ENCODE peak calls at places on chromosomes 12 and 14, in six cellular contexts. F is neural progenitor cell, Q is PC-3, I is neuronal stem cell, Z is astrocyte, Y is H1. H is an unnamed sample.

GRCh38 chr12:6887460-6887859 is 14.4 kb upstream of the SPSB2 start:
- DNase-seq in F (no peak), I (no peak), Z (no peak), Q (no peak), Y (no peak), H (no peak)

GRCh38 chr14:54650331-54651017 is 83.5 kb downstream of the SAMD4A start:
- DNase-seq in Y (no peak), Z (peak; percentile 93), Q (peak; percentile 82), F (no peak), I (no peak), H (peak; percentile 75)

GRCh38 chr12:47741340-47741703 is 16.0 kb upstream of the ENDOU start:
- DNase-seq in Y (no peak), I (no peak), Z (no peak), Q (peak; percentile 72), F (no peak), H (peak; percentile 65)

GRCh38 chr12:63150255-63151060 is 543 bp downstream of the AVPR1A start:
- DNase-seq in Y (peak; percentile 27), I (peak; percentile 56), F (peak; percentile 80), Q (no peak), Z (no peak), H (no peak)

GRCh38 chr12:45014396-45014795 is 36.5 kb downstream of the DBX2 start:
- DNase-seq in Z (no peak), I (no peak), F (no peak), Q (no peak), Y (no peak), H (no peak)

GRCh38 chr12:11836282-11836963 is 186.9 kb downstream of the ETV6 start:
- DNase-seq in Z (no peak), I (no peak), Q (no peak), F (no peak), Y (no peak), H (no peak)

GRCh38 chr12:50326636-50327284 is 43.4 kb upstream of the LIMA1 start:
- DNase-seq in F (no peak), Z (peak; percentile 51), I (no peak), Y (no peak), Q (peak; percentile 88), H (peak; percentile 44)

GRCh38 chr12:85923767-85924331 is 49.8 kb downstream of the NTS start:
- DNase-seq in Y (no peak), F (peak; percentile 14), I (no peak), Q (peak; percentile 60), Z (peak; percentile 42), H (peak; percentile 3)

GRCh38 chr14:67513631-67514108 is 19.4 kb upstream of the PLEKHH1 start:
- DNase-seq in Z (no peak), F (no peak), I (no peak), Y (no peak), Q (no peak), H (no peak)

GRCh38 chr14:72679106-72679505 is 214.8 kb downstream of the DPF3 start:
- DNase-seq in F (peak; percentile 7), Q (no peak), Y (no peak), I (no peak), Z (peak; percentile 56), H (no peak)

GRCh38 chr12:108644743-108645120 is 11.0 kb upstream of the SELPLG start:
- DNase-seq in Z (no peak), Q (no peak), F (no peak), Y (no peak), I (no peak), H (no peak)

GRCh38 chr14:87810711-87811110 is 182.3 kb downstream of the GALC start:
- DNase-seq in Z (no peak), I (no peak), Y (no peak), F (no peak), Q (peak; percentile 18), H (no peak)

GRCh38 chr14:71783786-71784185 is 148.4 kb upstream of the RGS6 start:
- DNase-seq in Z (no peak), Q (peak; percentile 12), F (no peak), Y (no peak), I (no peak), H (no peak)

GRCh38 chr12:12376636-12377448 is 20.0 kb downstream of the BORCS5 start:
- DNase-seq in Z (peak; percentile 59), I (peak; percentile 50), Q (peak; percentile 81), F (peak; percentile 82), Y (no peak), H (peak; percentile 68)

GRCh38 chr14:54797986-54798385 is 104.6 kb downstream of the GCH1 start:
- DNase-seq in I (no peak), Y (no peak), Z (no peak), Q (no peak), F (no peak), H (no peak)

GRCh38 chr12:90124914-90125313 is 416.3 kb upstream of the ATP2B1 start:
- DNase-seq in F (no peak), Y (no peak), Z (no peak), Q (no peak), I (no peak), H (no peak)

GRCh38 chr12:132955094-132955932 is 793 bp downstream of the ZNF605 start:
- DNase-seq in F (peak; percentile 64), Q (peak; percentile 69), I (peak; percentile 33), Y (no peak), Z (peak; percentile 63), H (peak; percentile 59)

DNA sequence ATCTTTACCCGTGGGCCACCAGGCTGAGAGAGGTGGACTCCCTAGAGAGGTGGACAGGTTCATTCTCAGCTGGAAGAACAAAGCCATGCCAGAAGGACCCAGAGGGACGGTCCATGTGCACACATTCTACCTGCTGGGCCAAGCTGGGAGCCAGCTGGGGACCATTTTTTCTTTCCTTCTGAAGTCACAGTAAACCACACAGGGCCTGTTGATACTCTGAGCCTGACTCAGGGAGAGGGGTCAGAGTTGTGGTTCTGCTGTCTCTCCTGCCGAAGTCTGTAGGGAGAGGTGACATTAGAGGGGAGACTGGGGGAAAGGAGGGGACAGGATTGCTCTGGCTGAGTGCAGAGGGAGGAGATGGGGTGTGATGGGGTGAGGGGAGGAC is 148.6 kb downstream of the TSPAN9 start:
- DNase-seq in Q (no peak), Y (no peak), F (no peak), Z (peak; percentile 24), I (no peak), H (no peak)
- H3K9ac ChIP-seq in Q (no peak overlapping the region), Y (no peak overlapping the region), F (no peak overlapping the region), Z (peak overlapping the region; percentile 63), I (no peak overlapping the region), H (no peak overlapping the region)

GRCh38 chr12:57455374-57456144 is 452 bp downstream of the INHBE start:
- DNase-seq in I (no peak), Y (no peak), Q (no peak), Z (no peak), F (no peak), H (no peak)
- H3K4me3 ChIP-seq in I (peak overlapping the region; percentile 57), Y (peak overlapping the region; percentile 43), Q (no peak overlapping the region), Z (no peak overlapping the region), F (no peak overlapping the region), H (no peak overlapping the region)

GRCh38 chr14:76314521-76314951 is 61.4 kb upstream of the ESRRB start:
- DNase-seq in Q (no peak), Y (no peak), F (peak; percentile 44), Z (no peak), I (no peak), H (no peak)
- H3K9ac ChIP-seq in Q (no peak overlapping the region), Y (no peak overlapping the region), F (no peak overlapping the region), Z (no peak overlapping the region), I (no peak overlapping the region), H (no peak overlapping the region)

GRCh38 chr14:100294963-100295330 is 11.3 kb downstream of the SLC25A29 start:
- DNase-seq in Y (no peak), Q (no peak), I (no peak), Z (no peak), F (no peak), H (no peak)

GRCh38 chr14:100294213-100294962 is 11.9 kb downstream of the SLC25A29 start:
- DNase-seq in F (no peak), Y (no peak), Z (no peak), I (no peak), Q (no peak), H (no peak)

GRCh38 chr14:100292301-100292775 is 13.9 kb downstream of the SLC25A29 start:
- DNase-seq in F (no peak), Y (no peak), I (no peak), Z (no peak), Q (no peak), H (no peak)

GRCh38 chr14:100292776-100293461 is 13.3 kb downstream of the SLC25A29 start:
- DNase-seq in I (no peak), F (no peak), Y (no peak), Z (no peak), Q (no peak), H (no peak)

DNA sequence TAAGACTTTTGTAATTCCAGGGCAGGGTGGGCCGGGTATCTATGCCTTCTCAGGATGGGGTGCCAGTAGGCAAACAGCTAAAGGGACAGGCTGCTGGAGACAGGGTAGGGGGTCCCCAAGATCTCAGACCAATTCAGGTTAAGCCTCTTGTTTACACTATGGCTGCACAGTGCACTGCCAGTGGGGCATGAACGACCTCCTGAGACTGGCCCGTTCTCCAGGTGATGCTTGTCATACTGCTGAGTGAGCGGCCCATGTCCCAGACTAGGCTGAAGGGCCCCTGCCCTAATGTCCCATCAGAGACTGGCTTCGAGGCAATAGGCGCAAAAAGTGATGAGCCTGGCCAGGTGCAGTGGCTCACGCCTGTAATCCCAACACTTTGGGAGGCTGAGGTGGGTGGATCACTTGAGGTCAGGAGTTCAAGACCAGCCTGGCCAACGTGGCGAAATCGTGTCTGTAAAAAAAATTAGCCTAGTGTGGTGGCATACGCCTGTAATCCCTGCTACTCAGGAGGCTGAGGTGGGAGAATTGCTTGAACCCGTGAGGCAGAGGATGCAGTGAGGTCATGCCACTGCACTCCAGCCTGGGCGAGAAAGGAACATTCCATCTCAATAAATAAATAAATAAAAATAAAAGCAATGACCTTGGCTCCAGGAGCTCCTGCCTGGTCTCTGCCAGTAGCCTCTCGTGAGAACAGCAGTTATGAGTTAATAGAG is 12.6 kb downstream of the SLC25A29 start:
- DNase-seq in Q (no peak), I (no peak), Y (no peak), Z (no peak), F (no peak), H (no peak)
- H3K4me3 ChIP-seq in Q (no peak overlapping the region), I (no peak overlapping the region), Y (no peak overlapping the region), Z (no peak overlapping the region), F (no peak overlapping the region), H (no peak overlapping the region)

GRCh38 chr12:53550595-53550994 is 43.3 kb upstream of the NPFF start:
- DNase-seq in Y (no peak), I (no peak), F (no peak), Q (peak; percentile 71), Z (no peak), H (peak; percentile 9)

GRCh38 chr12:53552346-53553327 is 45.4 kb upstream of the NPFF start:
- DNase-seq in Q (no peak), F (peak; percentile 48), Y (no peak), Z (no peak), I (no peak), H (no peak)

DNA sequence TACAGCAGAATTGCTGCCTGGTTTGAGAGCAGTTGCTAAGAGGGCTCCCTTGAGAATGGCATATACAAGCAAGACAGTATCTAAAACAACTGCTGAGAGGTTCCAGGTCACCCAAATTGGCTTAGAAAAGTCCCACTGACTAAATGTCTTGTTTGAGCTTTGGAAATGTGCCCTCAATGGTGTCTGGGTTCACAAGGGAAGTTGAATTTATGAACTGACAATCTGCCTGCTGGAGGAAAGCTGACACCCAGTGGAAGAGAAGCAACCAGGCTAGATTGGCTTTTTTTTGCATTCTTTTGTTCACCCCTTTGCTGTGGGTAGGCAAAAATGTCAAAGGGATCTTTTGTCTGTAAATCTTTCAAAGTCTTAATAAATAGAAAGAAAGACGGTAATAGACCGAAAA is 44.6 kb upstream of the NPFF start:
- DNase-seq in I (no peak), Q (no peak), Z (no peak), Y (no peak), F (peak; percentile 7), H (no peak)
- H3K9ac ChIP-seq in I (no peak overlapping the region), Q (no peak overlapping the region), Z (no peak overlapping the region), Y (no peak overlapping the region), F (no peak overlapping the region), H (no peak overlapping the region)

GRCh38 chr12:29343022-29343799 is 37.8 kb downstream of the ERGIC2 start:
- DNase-seq in Q (no peak), Y (no peak), Z (no peak), I (no peak), F (no peak), H (no peak)
- H3K4me3 ChIP-seq in Q (no peak overlapping the region), Y (no peak overlapping the region), Z (no peak overlapping the region), I (no peak overlapping the region), F (no peak overlapping the region), H (no peak overlapping the region)

H was measured in mammary epithelial cell.